ENCODE peak calls at places on chromosome 12, in five cellular contexts. One of them, this sample, is unnamed.

GRCh38 chr12:15580431-15580830 is 208.8 kb downstream of the EPS8 start:
- DNase-seq in fibroblast of pulmonary artery: no peak
- DNase-seq in Peyer's patch: no peak
- DNase-seq in sigmoid colon: no peak
- DNase-seq in psoas muscle: no peak
- DNase-seq in this sample: no peak

GRCh38 chr12:110726708-110727369 is 15.9 kb downstream of the PPP1CC start:
- DNase-seq in fibroblast of pulmonary artery: no peak
- DNase-seq in Peyer's patch: no peak
- DNase-seq in sigmoid colon: no peak
- DNase-seq in psoas muscle: no peak
- DNase-seq in this sample: no peak

GRCh38 chr12:51326762-51327439 is 2.9 kb upstream of the BIN2 start:
- DNase-seq in fibroblast of pulmonary artery: peak
- DNase-seq in Peyer's patch: peak
- DNase-seq in sigmoid colon: no peak
- DNase-seq in psoas muscle: no peak
- DNase-seq in this sample: peak

GRCh38 chr12:2813573-2814185 is 1.2 kb downstream of the ITFG2 start:
- DNase-seq in fibroblast of pulmonary artery: peak
- DNase-seq in Peyer's patch: peak
- DNase-seq in sigmoid colon: no peak
- DNase-seq in psoas muscle: no peak
- DNase-seq in this sample: peak

GRCh38 chr12:116465892-116466291 is 93.3 kb upstream of the MAP1LC3B2 start:
- DNase-seq in fibroblast of pulmonary artery: no peak
- DNase-seq in Peyer's patch: no peak
- DNase-seq in sigmoid colon: no peak
- DNase-seq in psoas muscle: no peak
- DNase-seq in this sample: no peak

GRCh38 chr12:76713130-76713529 is 50.8 kb upstream of the ZDHHC17 start:
- DNase-seq in fibroblast of pulmonary artery: peak
- DNase-seq in Peyer's patch: no peak
- DNase-seq in sigmoid colon: no peak
- DNase-seq in psoas muscle: no peak
- DNase-seq in this sample: peak

GRCh38 chr12:117042171-117042809 is 56.9 kb downstream of the TESC start:
- DNase-seq in fibroblast of pulmonary artery: no peak
- DNase-seq in Peyer's patch: no peak
- DNase-seq in sigmoid colon: no peak
- DNase-seq in psoas muscle: no peak
- DNase-seq in this sample: no peak

GRCh38 chr12:25653487-25654175 is 100.5 kb upstream of the LMNTD1 start:
- DNase-seq in fibroblast of pulmonary artery: no peak
- DNase-seq in Peyer's patch: no peak
- DNase-seq in sigmoid colon: no peak
- DNase-seq in psoas muscle: no peak
- DNase-seq in this sample: no peak

GRCh38 chr12:85803231-85803630 is 33.0 kb downstream of the RASSF9 start:
- DNase-seq in fibroblast of pulmonary artery: peak
- DNase-seq in Peyer's patch: no peak
- DNase-seq in sigmoid colon: no peak
- DNase-seq in psoas muscle: no peak
- DNase-seq in this sample: no peak

GRCh38 chr12:28191018-28191595 is 851 bp downstream of the CCDC91 start:
- DNase-seq in fibroblast of pulmonary artery: no peak
- DNase-seq in Peyer's patch: no peak
- DNase-seq in sigmoid colon: no peak
- DNase-seq in psoas muscle: no peak
- DNase-seq in this sample: peak

GRCh38 chr12:130017571-130018449 is 114.0 kb upstream of the TMEM132D start:
- DNase-seq in fibroblast of pulmonary artery: no peak
- DNase-seq in Peyer's patch: no peak
- DNase-seq in sigmoid colon: peak
- DNase-seq in psoas muscle: peak
- DNase-seq in this sample: peak

GRCh38 chr12:95218852-95219171 is 1.2 kb downstream of the VEZT start:
- DNase-seq in fibroblast of pulmonary artery: no peak
- DNase-seq in Peyer's patch: peak
- DNase-seq in sigmoid colon: no peak
- DNase-seq in psoas muscle: no peak
- DNase-seq in this sample: peak

GRCh38 chr12:50986961-50987737 is 34.8 kb downstream of the HIGD1C start:
- DNase-seq in fibroblast of pulmonary artery: peak
- DNase-seq in Peyer's patch: peak
- DNase-seq in sigmoid colon: peak
- DNase-seq in psoas muscle: no peak
- DNase-seq in this sample: peak

GRCh38 chr12:100234166-100234565 is 32.7 kb downstream of the DEPDC4 start:
- DNase-seq in fibroblast of pulmonary artery: peak
- DNase-seq in Peyer's patch: no peak
- DNase-seq in sigmoid colon: no peak
- DNase-seq in psoas muscle: no peak
- DNase-seq in this sample: peak

GRCh38 chr12:4118017-4118510 is 155.5 kb upstream of the CCND2 start:
- DNase-seq in fibroblast of pulmonary artery: peak
- DNase-seq in Peyer's patch: peak
- DNase-seq in sigmoid colon: peak
- DNase-seq in psoas muscle: no peak
- DNase-seq in this sample: no peak

GRCh38 chr12:80472912-80473500 is 29.0 kb downstream of the PTPRQ start:
- DNase-seq in fibroblast of pulmonary artery: peak
- DNase-seq in Peyer's patch: no peak
- DNase-seq in sigmoid colon: no peak
- DNase-seq in psoas muscle: peak
- DNase-seq in this sample: peak

GRCh38 chr12:47799357-47799955 is 20.2 kb downstream of the HDAC7 start:
- DNase-seq in fibroblast of pulmonary artery: no peak
- DNase-seq in Peyer's patch: no peak
- DNase-seq in sigmoid colon: peak
- DNase-seq in psoas muscle: peak
- DNase-seq in this sample: no peak

GRCh38 chr12:116539361-116539771 is 19.8 kb upstream of the MAP1LC3B2 start:
- DNase-seq in fibroblast of pulmonary artery: peak
- DNase-seq in Peyer's patch: no peak
- DNase-seq in sigmoid colon: no peak
- DNase-seq in psoas muscle: no peak
- DNase-seq in this sample: peak

GRCh38 chr12:132376464-132376830 is 47.1 kb upstream of the GALNT9 start:
- DNase-seq in fibroblast of pulmonary artery: no peak
- DNase-seq in Peyer's patch: no peak
- DNase-seq in sigmoid colon: peak
- DNase-seq in psoas muscle: no peak
- DNase-seq in this sample: no peak

GRCh38 chr12:132377147-132377546 is 47.8 kb upstream of the GALNT9 start:
- DNase-seq in fibroblast of pulmonary artery: no peak
- DNase-seq in Peyer's patch: no peak
- DNase-seq in sigmoid colon: no peak
- DNase-seq in psoas muscle: no peak
- DNase-seq in this sample: no peak

GRCh38 chr12:132374821-132375445 is 45.5 kb upstream of the GALNT9 start:
- DNase-seq in fibroblast of pulmonary artery: no peak
- DNase-seq in Peyer's patch: no peak
- DNase-seq in sigmoid colon: peak
- DNase-seq in psoas muscle: peak
- DNase-seq in this sample: no peak

GRCh38 chr12:132375747-132376463 is 46.5 kb upstream of the GALNT9 start:
- DNase-seq in fibroblast of pulmonary artery: no peak
- DNase-seq in Peyer's patch: no peak
- DNase-seq in sigmoid colon: peak
- DNase-seq in psoas muscle: no peak
- DNase-seq in this sample: no peak

GRCh38 chr12:132373967-132374820 is 44.8 kb upstream of the GALNT9 start:
- DNase-seq in fibroblast of pulmonary artery: peak
- DNase-seq in Peyer's patch: peak
- DNase-seq in sigmoid colon: peak
- DNase-seq in psoas muscle: peak
- DNase-seq in this sample: no peak
- TF ChIP-seq CTCF in fibroblast of pulmonary artery: peak
- TF ChIP-seq CTCF in Peyer's patch: no peak
- TF ChIP-seq CTCF in sigmoid colon: peak
- TF ChIP-seq CTCF in psoas muscle: no peak
- TF ChIP-seq CTCF in this sample: no peak

GRCh38 chr12:88578274-88578673 is 2.0 kb downstream of the KITLG start:
- DNase-seq in fibroblast of pulmonary artery: no peak
- DNase-seq in Peyer's patch: no peak
- DNase-seq in sigmoid colon: no peak
- DNase-seq in psoas muscle: no peak
- DNase-seq in this sample: no peak

GRCh38 chr12:88579572-88579940 is 715 bp downstream of the KITLG start:
- DNase-seq in fibroblast of pulmonary artery: no peak
- DNase-seq in Peyer's patch: peak
- DNase-seq in sigmoid colon: peak
- DNase-seq in psoas muscle: peak
- DNase-seq in this sample: peak

GRCh38 chr12:88575361-88575959 is 4.8 kb downstream of the KITLG start:
- DNase-seq in fibroblast of pulmonary artery: no peak
- DNase-seq in Peyer's patch: no peak
- DNase-seq in sigmoid colon: no peak
- DNase-seq in psoas muscle: no peak
- DNase-seq in this sample: no peak

GRCh38 chr12:88578821-88579518 is 1.3 kb downstream of the KITLG start:
- DNase-seq in fibroblast of pulmonary artery: no peak
- DNase-seq in Peyer's patch: peak
- DNase-seq in sigmoid colon: no peak
- DNase-seq in psoas muscle: peak
- DNase-seq in this sample: peak

DNA sequence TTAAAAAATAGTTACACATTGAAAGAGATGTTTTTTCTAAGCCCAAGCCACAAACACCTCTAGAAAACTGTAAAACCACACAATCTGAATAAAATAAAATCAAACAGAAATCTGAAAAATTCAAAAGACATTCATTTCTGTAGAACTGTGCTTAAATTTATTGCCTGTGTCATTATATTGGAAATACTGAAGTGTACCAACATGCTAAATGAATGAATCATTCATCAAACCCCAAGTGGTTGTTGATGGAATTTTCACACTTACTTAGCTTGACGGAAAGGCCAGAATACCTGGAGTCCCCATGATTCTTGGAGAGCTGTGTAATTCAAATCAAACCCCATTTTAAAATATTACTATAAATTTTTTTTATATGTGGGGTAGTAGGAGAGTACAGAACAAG is 2.7 kb downstream of the KITLG start:
- DNase-seq in fibroblast of pulmonary artery: no peak
- DNase-seq in Peyer's patch: no peak
- DNase-seq in sigmoid colon: no peak
- DNase-seq in psoas muscle: no peak
- DNase-seq in this sample: peak
- TF ChIP-seq CTCF in fibroblast of pulmonary artery: no peak
- TF ChIP-seq CTCF in Peyer's patch: peak
- TF ChIP-seq CTCF in sigmoid colon: no peak
- TF ChIP-seq CTCF in psoas muscle: no peak
- TF ChIP-seq CTCF in this sample: peak

GRCh38 chr12:14238224-14238792 is 127.2 kb upstream of the ATF7IP start:
- DNase-seq in fibroblast of pulmonary artery: peak
- DNase-seq in Peyer's patch: no peak
- DNase-seq in sigmoid colon: no peak
- DNase-seq in psoas muscle: no peak
- DNase-seq in this sample: peak
- TF ChIP-seq CTCF in fibroblast of pulmonary artery: peak
- TF ChIP-seq CTCF in Peyer's patch: peak
- TF ChIP-seq CTCF in sigmoid colon: peak
- TF ChIP-seq CTCF in psoas muscle: peak
- TF ChIP-seq CTCF in this sample: peak

DNA sequence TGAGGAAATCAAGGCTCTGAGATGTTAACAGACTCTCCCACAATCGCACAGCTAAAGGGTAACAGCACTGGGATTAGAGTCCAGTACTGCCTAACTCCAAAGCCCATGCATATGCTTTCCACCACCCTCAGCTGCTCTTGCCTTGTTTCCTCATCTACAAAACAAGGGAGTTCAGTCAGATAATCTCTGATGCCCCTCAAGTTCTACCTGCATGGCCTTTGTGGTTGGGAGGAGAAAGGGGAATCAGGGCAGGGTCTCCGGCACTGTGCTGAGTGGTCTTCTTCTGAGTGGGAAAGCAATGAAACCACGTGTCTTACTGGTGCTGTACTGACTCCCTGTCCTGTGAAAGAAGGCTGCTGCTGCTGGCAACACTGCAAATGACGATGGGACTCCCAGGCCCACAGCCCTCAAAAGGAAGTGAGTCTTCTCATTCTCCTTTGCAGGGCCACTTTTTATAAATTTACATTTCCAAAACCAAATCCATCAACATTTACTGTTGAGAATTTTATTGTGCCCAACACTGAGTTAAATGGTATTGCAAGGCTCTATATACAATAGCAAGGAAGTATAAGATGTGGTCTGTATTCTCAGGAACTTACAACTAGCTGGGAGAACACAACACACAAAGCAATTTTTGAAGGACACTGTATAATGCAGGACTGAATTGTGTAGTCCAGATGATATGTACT is 19.7 kb upstream of the DUSP16 start:
- DNase-seq in fibroblast of pulmonary artery: no peak
- DNase-seq in Peyer's patch: no peak
- DNase-seq in sigmoid colon: no peak
- DNase-seq in psoas muscle: no peak
- DNase-seq in this sample: no peak
- TF ChIP-seq CTCF in fibroblast of pulmonary artery: no peak
- TF ChIP-seq CTCF in Peyer's patch: no peak
- TF ChIP-seq CTCF in sigmoid colon: no peak
- TF ChIP-seq CTCF in psoas muscle: no peak
- TF ChIP-seq CTCF in this sample: no peak

DNA sequence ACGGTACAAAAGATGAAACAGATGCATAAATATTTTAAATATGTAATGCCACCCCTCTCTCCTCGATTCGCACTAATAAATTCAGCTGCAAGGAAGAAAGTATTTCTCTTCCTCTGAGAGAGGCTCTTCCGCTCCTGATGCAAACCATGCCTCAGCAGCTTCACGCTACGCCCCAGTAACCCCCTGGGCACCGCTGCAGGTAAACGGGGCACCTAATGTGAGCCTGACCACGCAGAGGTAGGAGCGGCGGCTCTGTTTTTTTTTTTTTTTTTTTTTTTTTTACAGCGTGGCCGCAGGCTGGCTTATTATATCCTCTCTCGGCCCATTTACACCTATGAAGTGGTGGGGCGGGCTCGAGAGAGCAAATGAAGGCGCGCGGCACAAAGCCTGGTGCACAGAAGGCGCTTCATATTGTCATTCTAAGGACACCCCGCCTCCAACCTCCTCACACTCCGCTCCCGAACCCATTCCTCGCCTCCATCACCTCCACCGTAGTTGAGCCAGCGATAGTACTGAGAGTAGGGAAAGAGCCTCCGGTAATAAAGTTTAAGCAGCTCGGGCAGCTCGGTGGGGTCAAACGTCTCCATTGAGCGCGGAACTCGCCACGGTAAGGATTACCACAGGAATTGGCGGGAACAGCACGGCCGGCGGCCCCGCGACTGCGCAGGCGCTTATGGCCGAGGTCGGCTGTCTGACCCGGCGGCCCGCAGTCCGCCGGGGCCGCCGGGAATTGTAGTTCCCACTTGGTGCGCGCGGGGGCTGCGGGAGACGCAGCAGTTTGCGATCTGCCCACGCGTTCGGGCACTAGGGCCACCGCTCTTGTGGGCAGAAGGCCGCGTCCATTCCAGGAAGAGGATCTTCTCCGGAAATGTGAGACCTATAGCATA is at the start of gene PRIM1:
- DNase-seq in fibroblast of pulmonary artery: peak
- DNase-seq in Peyer's patch: peak
- DNase-seq in sigmoid colon: peak
- DNase-seq in psoas muscle: peak
- DNase-seq in this sample: peak
- TF ChIP-seq CTCF in fibroblast of pulmonary artery: no peak
- TF ChIP-seq CTCF in Peyer's patch: peak
- TF ChIP-seq CTCF in sigmoid colon: no peak
- TF ChIP-seq CTCF in psoas muscle: peak
- TF ChIP-seq CTCF in this sample: peak